ENCODE peak calls at places on chromosomes 2 and 18, in five cellular contexts. One of them, this sample, is unnamed.

GRCh38 chr2:128177315-128177714 is 86.3 kb downstream of the UGGT1 start:
- DNase-seq in H1: no peak
- DNase-seq in HL-60: no peak
- DNase-seq in SK-N-SH: no peak
- DNase-seq in endothelial cell of umbilical vein: no peak
- DNase-seq in this sample: no peak

GRCh38 chr2:237097326-237097910 is 11.7 kb downstream of the COPS8 start:
- DNase-seq in H1: no peak
- DNase-seq in HL-60: no peak
- DNase-seq in SK-N-SH: no peak
- DNase-seq in endothelial cell of umbilical vein: peak
- DNase-seq in this sample: no peak

GRCh38 chr2:233976690-233977294 is 59.6 kb downstream of the TRPM8 start:
- DNase-seq in H1: no peak
- DNase-seq in HL-60: peak
- DNase-seq in SK-N-SH: peak
- DNase-seq in endothelial cell of umbilical vein: peak
- DNase-seq in this sample: no peak

GRCh38 chr18:36328385-36328858 is 30.9 kb downstream of the FHOD3 start:
- DNase-seq in H1: peak
- DNase-seq in HL-60: no peak
- DNase-seq in SK-N-SH: no peak
- DNase-seq in endothelial cell of umbilical vein: no peak
- DNase-seq in this sample: no peak

GRCh38 chr2:11411768-11412448 is 54.1 kb downstream of the E2F6 start:
- DNase-seq in H1: peak
- DNase-seq in HL-60: peak
- DNase-seq in SK-N-SH: peak
- DNase-seq in endothelial cell of umbilical vein: peak
- DNase-seq in this sample: peak

GRCh38 chr2:201971516-201972228 is 62.0 kb upstream of the FZD7 start:
- DNase-seq in H1: no peak
- DNase-seq in HL-60: no peak
- DNase-seq in SK-N-SH: no peak
- DNase-seq in endothelial cell of umbilical vein: no peak
- DNase-seq in this sample: no peak

GRCh38 chr2:29528891-29529520 is 392.4 kb downstream of the ALK start:
- DNase-seq in H1: no peak
- DNase-seq in HL-60: no peak
- DNase-seq in SK-N-SH: no peak
- DNase-seq in endothelial cell of umbilical vein: no peak
- DNase-seq in this sample: peak

GRCh38 chr2:47072018-47072691 is 83.0 kb downstream of the STPG4 start:
- DNase-seq in H1: no peak
- DNase-seq in HL-60: no peak
- DNase-seq in SK-N-SH: peak
- DNase-seq in endothelial cell of umbilical vein: no peak
- DNase-seq in this sample: no peak

DNA sequence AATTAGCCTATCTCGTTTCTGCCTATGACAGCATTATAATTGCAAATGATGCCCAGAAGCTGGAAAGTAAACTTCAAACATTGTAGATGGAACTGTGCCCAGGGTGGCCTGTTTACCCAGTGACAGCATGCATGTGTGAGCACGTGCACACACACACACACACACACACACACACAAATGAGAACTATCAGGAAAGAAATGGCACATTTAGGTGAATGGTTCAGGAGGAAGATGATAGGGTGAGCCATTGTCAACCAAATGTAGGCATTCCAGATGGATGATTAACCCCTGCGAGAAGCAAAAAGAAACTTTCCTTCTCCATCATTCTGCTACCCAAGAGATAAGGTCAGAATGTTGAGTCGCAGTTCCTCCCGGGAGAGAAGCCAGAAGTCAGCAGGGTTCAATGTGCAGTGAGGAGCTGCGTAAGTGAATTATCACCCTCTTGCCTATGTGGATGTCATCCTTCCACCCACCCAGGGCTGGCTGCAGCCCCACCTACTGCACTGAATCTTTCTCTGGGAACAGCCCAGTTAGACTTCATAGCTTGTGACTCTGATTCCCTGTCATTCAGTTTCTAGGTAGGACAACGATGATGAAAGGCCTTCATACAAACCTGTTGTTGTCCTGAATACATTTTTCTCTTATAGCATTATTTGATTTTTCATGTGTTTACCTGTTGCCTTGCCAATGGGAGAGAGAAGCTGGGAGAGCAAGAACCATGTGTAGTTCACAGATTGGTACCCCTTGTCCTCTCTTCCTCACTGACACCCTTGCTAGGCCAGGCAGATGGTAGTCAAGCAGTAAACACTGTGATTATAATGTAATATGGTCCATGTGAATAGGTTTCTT is 3.5 kb upstream of the APOB start:
- DNase-seq in H1: no peak
- DNase-seq in HL-60: no peak
- DNase-seq in SK-N-SH: peak
- DNase-seq in endothelial cell of umbilical vein: no peak
- DNase-seq in this sample: peak
- TF ChIP-seq POLR2AphosphoS5 in H1: no peak
- TF ChIP-seq POLR2AphosphoS5 in HL-60: no peak
- TF ChIP-seq POLR2AphosphoS5 in SK-N-SH: no peak
- TF ChIP-seq POLR2AphosphoS5 in endothelial cell of umbilical vein: no peak
- TF ChIP-seq POLR2AphosphoS5 in this sample: no peak

GRCh38 chr2:239326831-239327535 is 73.8 kb downstream of the HDAC4 start:
- DNase-seq in H1: peak
- DNase-seq in HL-60: peak
- DNase-seq in SK-N-SH: no peak
- DNase-seq in endothelial cell of umbilical vein: no peak
- DNase-seq in this sample: no peak

GRCh38 chr2:239329972-239330572 is 70.7 kb downstream of the HDAC4 start:
- DNase-seq in H1: peak
- DNase-seq in HL-60: no peak
- DNase-seq in SK-N-SH: peak
- DNase-seq in endothelial cell of umbilical vein: no peak
- DNase-seq in this sample: peak

GRCh38 chr2:239327536-239328305 is 73.1 kb downstream of the HDAC4 start:
- DNase-seq in H1: peak
- DNase-seq in HL-60: no peak
- DNase-seq in SK-N-SH: no peak
- DNase-seq in endothelial cell of umbilical vein: no peak
- DNase-seq in this sample: no peak

GRCh38 chr2:239329284-239329971 is 71.4 kb downstream of the HDAC4 start:
- DNase-seq in H1: peak
- DNase-seq in HL-60: no peak
- DNase-seq in SK-N-SH: peak
- DNase-seq in endothelial cell of umbilical vein: no peak
- DNase-seq in this sample: peak

GRCh38 chr2:239328306-239329191 is 72.3 kb downstream of the HDAC4 start:
- DNase-seq in H1: peak
- DNase-seq in HL-60: no peak
- DNase-seq in SK-N-SH: peak
- DNase-seq in endothelial cell of umbilical vein: peak
- DNase-seq in this sample: peak
- TF ChIP-seq POLR2AphosphoS5 in H1: no peak
- TF ChIP-seq POLR2AphosphoS5 in HL-60: no peak
- TF ChIP-seq POLR2AphosphoS5 in SK-N-SH: no peak
- TF ChIP-seq POLR2AphosphoS5 in endothelial cell of umbilical vein: no peak
- TF ChIP-seq POLR2AphosphoS5 in this sample: peak

GRCh38 chr2:200851398-200852248 is 12.8 kb downstream of the CLK1 start:
- DNase-seq in H1: no peak
- DNase-seq in HL-60: no peak
- DNase-seq in SK-N-SH: no peak
- DNase-seq in endothelial cell of umbilical vein: no peak
- DNase-seq in this sample: no peak

GRCh38 chr2:200856806-200857205 is 7.7 kb downstream of the CLK1 start:
- DNase-seq in H1: no peak
- DNase-seq in HL-60: no peak
- DNase-seq in SK-N-SH: no peak
- DNase-seq in endothelial cell of umbilical vein: no peak
- DNase-seq in this sample: no peak

GRCh38 chr2:200850512-200851256 is 13.8 kb downstream of the CLK1 start:
- DNase-seq in H1: no peak
- DNase-seq in HL-60: no peak
- DNase-seq in SK-N-SH: no peak
- DNase-seq in endothelial cell of umbilical vein: no peak
- DNase-seq in this sample: no peak

GRCh38 chr2:200847939-200848338 is 16.5 kb downstream of the CLK1 start:
- DNase-seq in H1: no peak
- DNase-seq in HL-60: no peak
- DNase-seq in SK-N-SH: no peak
- DNase-seq in endothelial cell of umbilical vein: no peak
- DNase-seq in this sample: no peak

GRCh38 chr2:200852605-200853004 is 11.9 kb downstream of the CLK1 start:
- DNase-seq in H1: no peak
- DNase-seq in HL-60: no peak
- DNase-seq in SK-N-SH: no peak
- DNase-seq in endothelial cell of umbilical vein: no peak
- DNase-seq in this sample: no peak
- TF ChIP-seq POLR2AphosphoS5 in H1: no peak
- TF ChIP-seq POLR2AphosphoS5 in HL-60: no peak
- TF ChIP-seq POLR2AphosphoS5 in SK-N-SH: no peak
- TF ChIP-seq POLR2AphosphoS5 in endothelial cell of umbilical vein: no peak
- TF ChIP-seq POLR2AphosphoS5 in this sample: no peak

GRCh38 chr2:19767876-19768275 is 133.9 kb downstream of the TTC32 start:
- DNase-seq in H1: no peak
- DNase-seq in HL-60: no peak
- DNase-seq in SK-N-SH: no peak
- DNase-seq in endothelial cell of umbilical vein: no peak
- DNase-seq in this sample: no peak

GRCh38 chr2:19764998-19765397 is 136.8 kb downstream of the TTC32 start:
- DNase-seq in H1: no peak
- DNase-seq in HL-60: no peak
- DNase-seq in SK-N-SH: no peak
- DNase-seq in endothelial cell of umbilical vein: no peak
- DNase-seq in this sample: no peak

GRCh38 chr2:19774788-19775156 is 127.0 kb downstream of the TTC32 start:
- DNase-seq in H1: peak
- DNase-seq in HL-60: no peak
- DNase-seq in SK-N-SH: no peak
- DNase-seq in endothelial cell of umbilical vein: no peak
- DNase-seq in this sample: no peak

GRCh38 chr2:19772981-19773380 is 128.8 kb downstream of the TTC32 start:
- DNase-seq in H1: no peak
- DNase-seq in HL-60: no peak
- DNase-seq in SK-N-SH: no peak
- DNase-seq in endothelial cell of umbilical vein: no peak
- DNase-seq in this sample: no peak

GRCh38 chr2:19769513-19769912 is 132.3 kb downstream of the TTC32 start:
- DNase-seq in H1: no peak
- DNase-seq in HL-60: no peak
- DNase-seq in SK-N-SH: no peak
- DNase-seq in endothelial cell of umbilical vein: peak
- DNase-seq in this sample: no peak
- TF ChIP-seq POLR2AphosphoS5 in H1: no peak
- TF ChIP-seq POLR2AphosphoS5 in HL-60: no peak
- TF ChIP-seq POLR2AphosphoS5 in SK-N-SH: no peak
- TF ChIP-seq POLR2AphosphoS5 in endothelial cell of umbilical vein: no peak
- TF ChIP-seq POLR2AphosphoS5 in this sample: no peak

GRCh38 chr2:170771049-170771937 is 1.1 kb downstream of the ERICH2 start:
- DNase-seq in H1: peak
- DNase-seq in HL-60: no peak
- DNase-seq in SK-N-SH: no peak
- DNase-seq in endothelial cell of umbilical vein: no peak
- DNase-seq in this sample: no peak
- TF ChIP-seq POLR2AphosphoS5 in H1: no peak
- TF ChIP-seq POLR2AphosphoS5 in HL-60: no peak
- TF ChIP-seq POLR2AphosphoS5 in SK-N-SH: no peak
- TF ChIP-seq POLR2AphosphoS5 in endothelial cell of umbilical vein: no peak
- TF ChIP-seq POLR2AphosphoS5 in this sample: no peak

This sample was measured in stomach.